ENCODE peak calls at places on chromosomes 2 and 18, in seven cellular contexts. A, G, M, T, E, X and U are unnamed samples.

GRCh38 chr18:46019956-46020355 is 52.1 kb downstream of the PSTPIP2 start:
- DNase-seq in X (no peak), A (no peak), G (no peak), T (no peak), E (no peak), M (no peak), U (no peak)

GRCh38 chr2:96470636-96471035 is 34.5 kb downstream of the NEURL3 start:
- DNase-seq in T (peak; percentile 68), M (peak; percentile 73), G (no peak), E (peak; percentile 78), A (peak; percentile 13), X (no peak), U (no peak)

GRCh38 chr18:7116832-7117389 is 686 bp downstream of the LAMA1 start:
- DNase-seq in E (peak; percentile 83), M (no peak), A (no peak), X (no peak), T (no peak), G (no peak), U (no peak)

GRCh38 chr2:74206180-74206688 is 7.8 kb downstream of the MTHFD2 start:
- DNase-seq in M (no peak), X (no peak), T (peak; percentile 57), E (no peak), A (no peak), G (no peak), U (no peak)

GRCh38 chr2:119276864-119277263 is 53.2 kb downstream of the STEAP3 start:
- DNase-seq in A (no peak), G (no peak), T (no peak), E (peak; percentile 31), X (no peak), M (no peak), U (no peak)

GRCh38 chr18:50193796-50194622 is 938 bp downstream of the MYO5B start:
- DNase-seq in G (no peak), A (no peak), X (no peak), M (peak; percentile 34), E (peak; percentile 58), T (no peak), U (no peak)

GRCh38 chr2:7744827-7745226 is 827.6 kb downstream of the RNF144A start:
- DNase-seq in X (no peak), G (no peak), T (no peak), A (no peak), E (no peak), M (no peak), U (no peak)

GRCh38 chr2:224417947-224418346 is 16.0 kb upstream of the FAM124B start:
- DNase-seq in M (no peak), G (no peak), T (no peak), A (no peak), E (no peak), X (no peak), U (no peak)

GRCh38 chr2:9107168-9108025 is 99.2 kb upstream of the ASAP2 start:
- DNase-seq in E (no peak), X (no peak), T (no peak), A (no peak), M (no peak), G (no peak), U (no peak)

GRCh38 chr2:19846030-19846429 is 55.8 kb downstream of the TTC32 start:
- DNase-seq in E (no peak), T (no peak), M (no peak), G (no peak), A (no peak), X (no peak), U (no peak)

GRCh38 chr2:151029406-151030157 is 232.1 kb downstream of the RBM43 start:
- DNase-seq in M (no peak), X (peak; percentile 97), G (no peak), T (no peak), A (no peak), E (no peak), U (no peak)

GRCh38 chr2:58195668-58196067 is 45.5 kb downstream of the FANCL start:
- DNase-seq in A (no peak), X (no peak), T (no peak), E (no peak), G (no peak), M (no peak), U (no peak)

GRCh38 chr18:49521251-49521650 is 34.2 kb upstream of the C18orf32 start:
- DNase-seq in T (no peak), A (no peak), G (no peak), X (no peak), M (no peak), E (peak; percentile 76), U (no peak)

GRCh38 chr2:72085036-72085435 is 62.6 kb downstream of the CYP26B1 start:
- DNase-seq in G (no peak), A (no peak), E (no peak), M (no peak), X (no peak), T (no peak), U (no peak)

GRCh38 chr2:177254433-177255226 is 9.9 kb downstream of the NFE2L2 start:
- DNase-seq in G (no peak), E (peak; percentile 86), T (no peak), X (no peak), M (peak; percentile 62), A (no peak), U (no peak)

GRCh38 chr2:53987336-53987921 is 16.6 kb upstream of the PSME4 start:
- DNase-seq in G (peak; percentile 27), E (no peak), A (no peak), T (no peak), X (peak; percentile 42), M (no peak), U (peak; percentile 79)

GRCh38 chr2:27170569-27171337 is 21.9 kb downstream of the TCF23 start:
- DNase-seq in G (no peak), A (no peak), X (no peak), E (no peak), T (no peak), M (no peak), U (no peak)

GRCh38 chr2:64454316-64455030 is 511 bp downstream of the LGALSL start:
- DNase-seq in T (peak; percentile 81), X (no peak), M (peak; percentile 64), G (no peak), E (peak; percentile 83), A (peak; percentile 68), U (no peak)

GRCh38 chr2:65397122-65397521 is 35.3 kb downstream of the SPRED2 start:
- DNase-seq in G (no peak), X (no peak), T (no peak), A (no peak), M (no peak), E (no peak), U (no peak)

GRCh38 chr2:78304678-78305077 is 720.8 kb upstream of the REG3G start:
- DNase-seq in T (no peak), M (no peak), A (no peak), X (no peak), G (no peak), E (peak; percentile 75), U (no peak)

GRCh38 chr2:168934826-168935225 is 33.7 kb downstream of the G6PC2 start:
- DNase-seq in A (no peak), T (no peak), E (no peak), X (peak; percentile 14), M (no peak), G (no peak), U (no peak)
- H3K4me3 ChIP-seq in A (no peak overlapping the region), T (no peak overlapping the region), E (no peak overlapping the region), X (no peak overlapping the region), M (no peak overlapping the region), G (no peak overlapping the region), U (no peak overlapping the region)

DNA sequence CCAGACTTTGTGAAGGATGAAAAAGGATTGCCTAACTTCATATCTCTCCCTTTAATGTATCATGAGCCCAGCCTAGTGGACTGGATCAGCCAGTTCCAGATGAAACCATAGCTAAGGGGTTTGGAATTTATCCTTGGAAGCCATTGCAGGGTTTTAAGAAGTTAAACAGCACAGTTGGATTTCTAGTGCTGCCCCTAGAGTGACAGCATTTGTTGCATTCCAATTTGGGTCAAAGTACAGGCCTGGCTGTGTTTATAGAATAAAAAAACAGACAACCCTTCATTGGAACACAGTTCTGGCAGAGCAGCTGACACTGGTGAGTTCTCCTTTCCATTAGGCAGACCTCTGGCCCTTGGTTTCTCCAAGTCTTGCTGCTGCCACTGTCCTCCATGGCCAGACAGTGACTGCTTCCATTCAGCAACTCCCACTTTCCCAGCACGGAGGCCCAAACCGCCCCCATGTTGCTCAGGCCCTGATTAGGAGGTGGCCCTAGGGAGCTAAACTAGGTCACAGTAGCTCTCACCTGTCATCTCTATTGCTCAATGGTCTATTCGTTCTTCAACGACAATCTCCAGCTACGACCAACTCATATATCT is 8.0 kb downstream of the GPR39 start:
- DNase-seq in G (no peak), E (no peak), M (no peak), X (no peak), A (no peak), T (no peak), U (no peak)
- TF ChIP-seq CTCF in G (peak; percentile 14), E (no peak), M (peak; percentile 52), X (peak; percentile 6), A (no peak), T (no peak), U (no peak)

GRCh38 chr2:5672749-5673147 is 19.4 kb upstream of the SOX11 start:
- DNase-seq in X (no peak), A (no peak), G (no peak), T (no peak), E (no peak), M (no peak), U (no peak)

GRCh38 chr2:5668682-5669267 is 23.4 kb upstream of the SOX11 start:
- DNase-seq in E (no peak), M (no peak), X (no peak), A (no peak), T (no peak), G (no peak), U (no peak)

GRCh38 chr2:5677133-5677532 is 15.1 kb upstream of the SOX11 start:
- DNase-seq in T (no peak), E (no peak), A (no peak), X (no peak), G (no peak), M (no peak), U (no peak)

GRCh38 chr2:5673861-5674240 is 18.3 kb upstream of the SOX11 start:
- DNase-seq in T (no peak), M (no peak), A (no peak), X (no peak), G (no peak), E (no peak), U (no peak)

DNA sequence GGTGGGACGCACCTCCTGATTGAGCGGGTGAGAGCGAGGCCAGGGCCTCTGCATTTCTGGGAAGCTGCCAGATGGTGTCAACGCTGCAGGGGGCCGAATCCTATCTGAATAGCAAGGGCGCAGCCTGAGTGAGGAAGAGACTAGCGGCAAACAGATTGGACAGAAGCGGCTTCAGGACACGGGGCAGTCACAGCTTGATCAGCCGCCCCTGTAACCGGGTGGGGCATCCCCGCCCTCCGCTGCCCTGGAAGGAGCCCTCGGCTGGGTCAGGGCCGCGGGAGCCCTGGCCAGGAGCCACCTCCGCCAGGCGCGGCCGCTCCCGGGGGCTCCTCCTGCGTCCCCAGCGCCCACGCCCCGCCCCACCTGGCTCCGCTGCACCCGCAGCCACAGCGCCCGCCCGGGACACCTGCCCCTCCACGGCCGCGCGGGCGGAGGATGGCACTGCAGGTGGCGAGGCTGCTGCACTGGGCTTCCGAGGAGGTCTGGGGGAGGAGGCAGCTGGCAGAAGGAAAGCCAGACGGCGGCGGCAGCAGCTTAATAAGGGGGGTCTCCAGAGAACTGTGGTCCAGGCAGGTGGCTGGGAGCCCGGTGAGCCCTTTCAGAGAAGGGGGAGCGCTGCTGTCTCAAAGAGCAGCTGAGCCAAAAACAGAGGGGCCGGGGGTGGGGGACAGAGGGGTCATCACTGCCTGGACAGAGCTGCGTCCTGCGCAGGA is 18.9 kb upstream of the SOX11 start:
- DNase-seq in M (no peak), T (no peak), G (no peak), X (no peak), E (peak; percentile 67), A (no peak), U (no peak)
- H3K4me3 ChIP-seq in M (no peak overlapping the region), T (no peak overlapping the region), G (peak overlapping the region; percentile 22), X (no peak overlapping the region), E (peak overlapping the region; percentile 60), A (no peak overlapping the region), U (no peak overlapping the region)

GRCh38 chr2:2165135-2165534 is 165.9 kb downstream of the MYT1L start:
- DNase-seq in X (no peak), G (no peak), E (no peak), T (no peak), M (no peak), A (no peak), U (no peak)
- TF ChIP-seq CTCF in X (no peak), G (no peak), E (no peak), T (no peak), M (no peak), A (no peak), U (no peak)